ENCODE peak calls at places on chromosomes 1 and 21, in four cellular contexts. C is HCT116, U is heart left ventricle, P is stomach. M is an unnamed sample.
A peak's percentile ranks its signal among the peaks of the same experiment; 100 is the strongest.

GRCh38 chr1:227358079-227358358 is 39.7 kb upstream of the CDC42BPA start:
- DNase-seq in C (no peak), U (no peak), P (no peak), M (no peak)

GRCh38 chr1:214335567-214335966 is 54.6 kb downstream of the SMYD2 start:
- DNase-seq in C (no peak), U (no peak), P (no peak), M (no peak)

GRCh38 chr1:172135923-172136610 is 284.4 kb upstream of the C1orf105 start:
- DNase-seq in C (no peak), U (no peak), P (no peak), M (no peak)

GRCh38 chr1:234610582-234611152 is 689 bp upstream of the IRF2BP2 start:
- DNase-seq in C (peak; percentile 82), U (peak; percentile 97), P (peak; percentile 97), M (peak; percentile 95)

GRCh38 chr1:63662846-63663245 is 69.6 kb downstream of the PGM1 start:
- DNase-seq in C (peak; percentile 85), U (no peak), P (no peak), M (no peak)

GRCh38 chr1:65208577-65208976 is 60.6 kb downstream of the AK4 start:
- DNase-seq in C (no peak), U (peak; percentile 44), P (no peak), M (no peak)

GRCh38 chr1:61215676-61216289 is 133.4 kb downstream of the NFIA start:
- DNase-seq in C (no peak), U (no peak), P (no peak), M (no peak)

GRCh38 chr1:65965112-65965511 is 172.4 kb downstream of the PDE4B start:
- DNase-seq in C (no peak), U (no peak), P (no peak), M (no peak)

GRCh38 chr1:225137981-225138380 is 208.5 kb downstream of the DNAH14 start:
- DNase-seq in C (no peak), U (no peak), P (no peak), M (no peak)

GRCh38 chr1:93607814-93608187 is 73.8 kb downstream of the BCAR3 start:
- DNase-seq in C (no peak), U (no peak), P (no peak), M (no peak)

GRCh38 chr1:201468844-201469644 is at the start of gene PHLDA3:
- DNase-seq in C (no peak), U (peak; percentile 92), P (peak; percentile 79), M (peak; percentile 84)

GRCh38 chr1:106924360-106924759 is 132.1 kb upstream of the PRMT6 start:
- DNase-seq in C (no peak), U (no peak), P (no peak), M (no peak)

GRCh38 chr1:229270547-229271447 is at the start of gene RAB4A:
- DNase-seq in C (peak; percentile 65), U (peak; percentile 91), P (peak; percentile 91), M (peak; percentile 86)

GRCh38 chr1:151860504-151861187 is 7.1 kb upstream of the THEM5 start:
- DNase-seq in C (no peak), U (no peak), P (no peak), M (no peak)

GRCh38 chr1:159992161-159992560 is 38.1 kb upstream of the SLAMF9 start:
- DNase-seq in C (no peak), U (no peak), P (no peak), M (no peak)

DNA sequence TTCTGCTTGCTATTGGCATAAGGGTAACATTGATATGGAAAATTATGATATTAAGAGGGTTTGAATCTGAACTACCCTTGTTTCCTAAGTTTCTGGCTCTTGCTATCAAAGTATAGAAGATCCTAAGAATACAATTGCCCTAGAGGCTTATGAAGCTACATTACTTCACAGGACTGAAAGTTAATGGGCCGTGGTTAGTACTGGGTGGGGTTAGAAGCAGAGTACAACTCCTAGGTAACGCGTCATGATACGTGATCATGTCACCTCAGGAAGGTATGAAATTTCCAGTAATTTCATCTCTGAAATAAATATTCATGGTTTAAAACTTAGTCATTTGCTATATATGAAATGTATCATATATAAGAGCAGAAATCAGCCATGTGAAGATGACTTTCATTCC is 743.8 kb upstream of the NEGR1 start:
- DNase-seq in C (no peak), U (no peak), P (no peak), M (no peak)
- H3K9me3 ChIP-seq in C (peaks cover 16% of the 10 kb centered on the region), U (no peaks in the 10 kb centered on the region), P (no peaks in the 10 kb centered on the region), M (no peaks in the 10 kb centered on the region)

DNA sequence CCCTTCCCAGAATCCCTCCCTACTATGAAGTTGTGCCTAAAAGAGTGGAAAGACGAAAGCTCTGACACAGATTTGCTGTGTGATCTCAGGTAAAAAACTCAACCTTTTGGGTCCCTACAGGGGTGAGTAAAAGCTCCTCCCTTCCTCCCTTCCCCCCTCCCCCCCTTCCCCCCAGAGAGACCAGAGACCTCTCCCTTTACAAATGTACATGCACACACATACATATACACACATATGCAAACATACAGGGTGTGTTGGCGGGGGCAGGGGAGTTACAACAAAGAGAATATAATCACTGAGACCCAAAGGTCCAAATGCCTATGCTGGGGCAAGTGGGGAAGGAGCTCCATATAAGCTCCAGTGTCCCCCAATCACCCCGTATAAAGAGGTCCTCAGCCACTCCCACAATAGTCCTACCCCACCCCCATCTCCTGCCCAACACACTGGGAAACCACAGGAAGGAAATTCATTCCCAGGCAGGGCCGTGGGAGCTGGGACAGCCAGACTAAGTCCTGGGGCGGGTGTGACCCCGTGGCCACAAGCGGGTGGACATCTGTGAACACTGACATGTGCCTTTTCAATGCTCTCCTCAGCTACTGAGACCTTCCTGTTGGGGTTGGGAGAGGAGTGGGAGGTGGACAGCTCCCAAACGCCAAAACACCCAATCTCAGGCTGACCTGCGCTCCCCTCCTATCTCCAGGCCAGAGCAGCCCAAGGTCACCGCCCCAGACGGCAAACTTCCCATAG is 2.0 kb downstream of the MEF2D start:
- DNase-seq in C (no peak), U (peak; percentile 86), P (peak; percentile 54), M (peak; percentile 67)
- TF ChIP-seq POLR2A in C (no peak), U (peak; percentile 58), P (no peak), M (no peak)

DNA sequence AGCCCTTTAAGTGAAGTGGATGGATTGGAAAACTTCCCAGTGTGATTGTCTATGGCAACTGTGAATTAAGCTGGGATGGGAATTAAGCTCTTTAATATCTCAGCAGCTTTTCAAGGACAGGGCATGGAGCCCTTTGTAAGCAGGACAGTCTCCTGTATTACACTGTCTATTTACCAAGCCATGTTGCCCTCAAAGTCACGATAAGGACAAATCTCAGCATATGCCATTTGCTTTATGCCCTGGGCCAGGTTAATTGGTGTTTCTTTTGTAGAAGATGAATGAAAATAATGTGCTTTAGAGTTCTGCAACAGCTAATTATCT is 17.6 kb downstream of the UTP25 start:
- DNase-seq in C (no peak), U (no peak), P (no peak), M (no peak)
- H3K27ac ChIP-seq in C (no peak overlapping the region), U (no peak overlapping the region), P (no peak overlapping the region), M (no peak overlapping the region)

DNA sequence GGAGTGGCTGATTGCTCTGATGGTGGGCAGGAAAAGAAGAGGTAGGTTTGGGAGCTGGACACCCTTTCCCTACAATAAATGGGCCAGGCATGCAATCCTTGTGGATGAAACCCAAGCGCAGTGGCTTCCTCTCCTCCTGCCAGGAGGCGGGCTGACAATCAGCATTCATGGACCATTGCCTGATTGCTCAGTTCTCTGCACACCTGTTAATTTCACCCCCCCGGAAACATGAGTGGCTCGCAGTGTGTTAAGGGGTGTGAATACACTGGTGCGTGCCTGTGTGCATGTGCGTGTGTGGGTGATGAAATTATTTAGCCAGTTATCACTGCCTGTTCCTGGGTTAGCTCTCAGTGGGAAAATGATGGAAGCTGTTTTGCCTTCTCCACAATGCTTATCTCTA is 310.7 kb downstream of the PCP4 start:
- DNase-seq in C (no peak), U (no peak), P (no peak), M (no peak)
- H3K9me3 ChIP-seq in C (peaks cover 55% of the 10 kb centered on the region), U (no peaks in the 10 kb centered on the region), P (no peaks in the 10 kb centered on the region), M (no peaks in the 10 kb centered on the region)

GRCh38 chr1:1371741-1372711 is 3.0 kb downstream of the AURKAIP1 start:
- DNase-seq in C (no peak), U (peak; percentile 63), P (peak; percentile 78), M (peak; percentile 72)

GRCh38 chr1:1373051-1373450 is 2.0 kb downstream of the AURKAIP1 start:
- DNase-seq in C (no peak), U (no peak), P (no peak), M (no peak)

GRCh38 chr1:1373493-1374067 is 1.4 kb downstream of the AURKAIP1 start:
- DNase-seq in C (no peak), U (no peak), P (no peak), M (no peak)

GRCh38 chr1:1370771-1371300 is 4.2 kb downstream of the AURKAIP1 start:
- DNase-seq in C (no peak), U (no peak), P (no peak), M (no peak)

DNA sequence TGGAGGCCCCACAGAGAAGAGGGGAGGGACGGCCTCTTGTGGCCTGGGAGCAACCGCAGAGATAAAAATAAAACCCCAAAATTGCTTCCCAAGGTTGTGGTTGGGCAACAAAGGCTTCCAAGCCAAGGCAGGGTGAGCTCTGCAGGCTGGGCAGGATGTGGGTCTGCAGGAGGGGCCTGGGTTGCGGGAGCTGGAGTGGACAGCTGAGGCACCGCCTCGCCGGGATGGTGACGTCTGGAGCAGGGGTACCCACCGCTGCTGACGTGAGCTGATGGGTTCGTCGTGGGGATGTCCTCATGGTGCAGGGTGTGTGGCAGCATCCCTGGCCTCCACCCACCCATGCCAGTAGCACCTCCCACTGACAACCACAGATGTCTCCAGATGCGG is 3.7 kb downstream of the AURKAIP1 start:
- DNase-seq in C (no peak), U (no peak), P (no peak), M (no peak)
- TF ChIP-seq POLR2A in C (no peak), U (no peak), P (no peak), M (no peak)

GRCh38 chr21:26409735-26410134 is 163.4 kb downstream of the CYYR1 start:
- DNase-seq in C (no peak), U (no peak), P (no peak), M (no peak)

GRCh38 chr21:26404288-26404687 is 168.8 kb downstream of the CYYR1 start:
- DNase-seq in C (no peak), U (no peak), P (no peak), M (no peak)

GRCh38 chr21:26405735-26406361 is 167.2 kb downstream of the CYYR1 start:
- DNase-seq in C (no peak), U (no peak), P (no peak), M (no peak)

GRCh38 chr21:26405071-26405470 is 168.0 kb downstream of the CYYR1 start:
- DNase-seq in C (no peak), U (no peak), P (no peak), M (no peak)
- H3K27ac ChIP-seq in C (no peak overlapping the region), U (no peak overlapping the region), P (no peak overlapping the region), M (no peak overlapping the region)

DNA sequence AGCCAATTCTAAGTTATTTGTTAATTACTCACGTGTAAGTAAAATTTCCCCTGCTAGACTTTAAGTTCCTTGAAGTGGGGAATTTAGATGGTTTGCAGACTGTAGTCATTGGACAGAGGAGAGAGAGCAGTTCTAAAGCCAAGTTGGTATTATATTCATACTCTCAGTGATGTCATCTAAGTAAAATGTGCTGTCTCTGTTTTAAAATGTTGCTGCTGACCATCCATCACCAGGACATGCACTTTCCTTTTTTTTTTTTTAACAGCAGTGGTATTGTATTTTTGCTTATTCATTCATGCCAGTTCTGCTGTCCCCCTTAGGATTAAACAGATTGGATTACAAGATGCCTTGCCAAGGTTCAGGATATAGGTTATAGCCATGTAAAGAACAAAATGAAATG is 2.3 kb downstream of the TTLL7 start:
- DNase-seq in C (no peak), U (no peak), P (no peak), M (no peak)
- H3K9me3 ChIP-seq in C (no peaks in the 10 kb centered on the region), U (no peaks in the 10 kb centered on the region), P (no peaks in the 10 kb centered on the region), M (no peaks in the 10 kb centered on the region)

M was measured in testis.